ENCODE peak calls at places on chromosome 20, in four cellular contexts. Y is GM20000, L is 8988T, Z is right atrium auricular region. F is an unnamed sample.

GRCh38 chr20:58713801-58714339 is 21.3 kb downstream of the NPEPL1 start:
- DNase-seq in Y (no peak), L (no peak), Z (peak), F (no peak)

GRCh38 chr20:23097636-23098580 is 11.8 kb upstream of the CD93 start:
- DNase-seq in Y (no peak), L (no peak), Z (no peak), F (no peak)

GRCh38 chr20:59823860-59824259 is 109.6 kb downstream of the SYCP2 start:
- DNase-seq in Y (no peak), L (no peak), Z (peak), F (no peak)

GRCh38 chr20:47764154-47764734 is 21.0 kb downstream of the SULF2 start:
- DNase-seq in Y (no peak), L (peak), Z (no peak), F (no peak)

GRCh38 chr20:24580855-24581254 is 111.4 kb downstream of the SYNDIG1 start:
- DNase-seq in Y (no peak), L (no peak), Z (no peak), F (no peak)

GRCh38 chr20:63520939-63521601 is 505 bp downstream of the PPDPF start:
- DNase-seq in Y (peak), L (peak), Z (peak), F (peak)

GRCh38 chr20:4195499-4195898 is 180.1 kb upstream of the RNF24 start:
- DNase-seq in Y (no peak), L (no peak), Z (no peak), F (no peak)

GRCh38 chr20:63685269-63686026 is 11.0 kb upstream of the TNFRSF6B start:
- DNase-seq in Y (no peak), L (no peak), Z (no peak), F (no peak)

GRCh38 chr20:58630063-58630462 is 21.0 kb upstream of the STX16 start:
- DNase-seq in Y (no peak), L (no peak), Z (no peak), F (no peak)

F was measured in GM06990.